ENCODE peak calls at places on chromosomes 3 and 15, in five cellular contexts. One of them, this sample, is unnamed.

GRCh38 chr3:33075996-33076395 is 20.9 kb downstream of the GLB1 start:
- DNase-seq in activated CD4-positive, alpha-beta T cell treated with anti-CD3 and anti-CD28 coated beads for 24 hours: no peak
- DNase-seq in Daoy: no peak
- DNase-seq in HFFc6: no peak
- DNase-seq in CD4-positive, alpha-beta memory T cell: no peak
- DNase-seq in this sample: peak

GRCh38 chr3:124202754-124203153 is 210.8 kb upstream of the ROPN1 start:
- DNase-seq in activated CD4-positive, alpha-beta T cell treated with anti-CD3 and anti-CD28 coated beads for 24 hours: no peak
- DNase-seq in Daoy: no peak
- DNase-seq in HFFc6: no peak
- DNase-seq in CD4-positive, alpha-beta memory T cell: no peak
- DNase-seq in this sample: no peak

GRCh38 chr3:159672728-159673471 is 315.7 kb upstream of the IL12A start:
- DNase-seq in activated CD4-positive, alpha-beta T cell treated with anti-CD3 and anti-CD28 coated beads for 24 hours: no peak
- DNase-seq in Daoy: no peak
- DNase-seq in HFFc6: no peak
- DNase-seq in CD4-positive, alpha-beta memory T cell: no peak
- DNase-seq in this sample: no peak

GRCh38 chr15:61084944-61085367 is 144.1 kb downstream of the RORA start:
- DNase-seq in activated CD4-positive, alpha-beta T cell treated with anti-CD3 and anti-CD28 coated beads for 24 hours: no peak
- DNase-seq in Daoy: no peak
- DNase-seq in HFFc6: no peak
- DNase-seq in CD4-positive, alpha-beta memory T cell: no peak
- DNase-seq in this sample: no peak

GRCh38 chr3:196144383-196145105 is 62.7 kb upstream of the TFRC start:
- DNase-seq in activated CD4-positive, alpha-beta T cell treated with anti-CD3 and anti-CD28 coated beads for 24 hours: no peak
- DNase-seq in Daoy: peak
- DNase-seq in HFFc6: peak
- DNase-seq in CD4-positive, alpha-beta memory T cell: no peak
- DNase-seq in this sample: no peak

GRCh38 chr3:190673157-190673556 is 159.3 kb downstream of the IL1RAP start:
- DNase-seq in activated CD4-positive, alpha-beta T cell treated with anti-CD3 and anti-CD28 coated beads for 24 hours: no peak
- DNase-seq in Daoy: no peak
- DNase-seq in HFFc6: peak
- DNase-seq in CD4-positive, alpha-beta memory T cell: no peak
- DNase-seq in this sample: no peak

GRCh38 chr15:83312046-83312445 is 27.6 kb upstream of the BNC1 start:
- DNase-seq in activated CD4-positive, alpha-beta T cell treated with anti-CD3 and anti-CD28 coated beads for 24 hours: no peak
- DNase-seq in Daoy: peak
- DNase-seq in HFFc6: no peak
- DNase-seq in CD4-positive, alpha-beta memory T cell: no peak
- DNase-seq in this sample: no peak

GRCh38 chr3:124260206-124260915 is 268.4 kb upstream of the ROPN1 start:
- DNase-seq in activated CD4-positive, alpha-beta T cell treated with anti-CD3 and anti-CD28 coated beads for 24 hours: no peak
- DNase-seq in Daoy: peak
- DNase-seq in HFFc6: peak
- DNase-seq in CD4-positive, alpha-beta memory T cell: no peak
- DNase-seq in this sample: peak

GRCh38 chr15:98755781-98756180 is 107.4 kb downstream of the IGF1R start:
- DNase-seq in activated CD4-positive, alpha-beta T cell treated with anti-CD3 and anti-CD28 coated beads for 24 hours: no peak
- DNase-seq in Daoy: no peak
- DNase-seq in HFFc6: no peak
- DNase-seq in CD4-positive, alpha-beta memory T cell: no peak
- DNase-seq in this sample: no peak

GRCh38 chr3:48047841-48048456 is 31.7 kb upstream of the MAP4 start:
- DNase-seq in activated CD4-positive, alpha-beta T cell treated with anti-CD3 and anti-CD28 coated beads for 24 hours: no peak
- DNase-seq in Daoy: peak
- DNase-seq in HFFc6: no peak
- DNase-seq in CD4-positive, alpha-beta memory T cell: no peak
- DNase-seq in this sample: no peak

GRCh38 chr3:46082849-46083248 is 55.6 kb upstream of the XCR1 start:
- DNase-seq in activated CD4-positive, alpha-beta T cell treated with anti-CD3 and anti-CD28 coated beads for 24 hours: no peak
- DNase-seq in Daoy: no peak
- DNase-seq in HFFc6: no peak
- DNase-seq in CD4-positive, alpha-beta memory T cell: no peak
- DNase-seq in this sample: no peak

GRCh38 chr15:74631935-74632560 is 16.4 kb downstream of the CLK3 start:
- DNase-seq in activated CD4-positive, alpha-beta T cell treated with anti-CD3 and anti-CD28 coated beads for 24 hours: peak
- DNase-seq in Daoy: peak
- DNase-seq in HFFc6: peak
- DNase-seq in CD4-positive, alpha-beta memory T cell: peak
- DNase-seq in this sample: peak

This sample was measured in RCC 7860.